ENCODE peak calls at places on chromosomes 7 and 10, in six cellular contexts. I, B, J, A, U and G are unnamed samples.
A peak's percentile ranks its signal among the peaks of the same experiment; 100 is the strongest.

GRCh38 chr7:2629740-2630681 is 1.8 kb upstream of the TTYH3 start:
- DNase-seq in J (no peak), U (no peak), A (no peak), I (no peak), B (no peak), G (no peak)

GRCh38 chr7:117023325-117023854 is 70.1 kb downstream of the ST7 start:
- DNase-seq in A (no peak), B (no peak), I (no peak), J (peak; percentile 6), U (no peak), G (no peak)

GRCh38 chr7:64463636-64464375 is 99.1 kb downstream of the ZNF680 start:
- DNase-seq in U (peak; percentile 0), J (no peak), B (peak; percentile 7), I (no peak), A (no peak), G (no peak)

GRCh38 chr7:150904342-150904909 is 52.1 kb downstream of the AOC1 start:
- DNase-seq in J (no peak), I (no peak), A (no peak), U (no peak), B (no peak), G (no peak)

GRCh38 chr7:94907420-94908203 is at the start of gene PPP1R9A:
- DNase-seq in B (no peak), J (no peak), I (peak; percentile 18), A (peak; percentile 20), U (no peak), G (no peak)

GRCh38 chr7:129923709-129924108 is 29.1 kb downstream of the UBE2H start:
- DNase-seq in U (no peak), A (peak; percentile 89), I (no peak), J (no peak), B (peak; percentile 47), G (no peak)

GRCh38 chr7:55476071-55476803 is 96.1 kb downstream of the VOPP1 start:
- DNase-seq in I (no peak), U (no peak), B (peak; percentile 11), A (peak; percentile 76), J (no peak), G (no peak)

GRCh38 chr10:14507156-14507555 is 176.4 kb upstream of the FRMD4A start:
- DNase-seq in U (peak; percentile 11), B (no peak), J (no peak), A (no peak), I (no peak), G (peak; percentile 18)

GRCh38 chr7:4115941-4116610 is 566.0 kb upstream of the FOXK1 start:
- DNase-seq in B (no peak), U (no peak), I (no peak), A (no peak), J (no peak), G (no peak)

GRCh38 chr7:42348627-42349026 is 111.6 kb upstream of the GLI3 start:
- DNase-seq in J (no peak), U (no peak), B (peak; percentile 25), I (no peak), A (no peak), G (no peak)